ENCODE peak calls at places on chromosomes 16 and 17, in six cellular contexts. C, Y, D, R, N and P are unnamed samples.

GRCh38 chr17:4897785-4898184 is 1.6 kb upstream of the C17orf107 start:
- DNase-seq in C (no peak), Y (no peak), D (no peak), R (no peak), N (no peak), P (no peak)

GRCh38 chr17:83083368-83084201 is 4.2 kb downstream of the METRNL start:
- DNase-seq in C (peak; percentile 89), Y (no peak), D (no peak), R (peak; percentile 90), N (peak; percentile 43), P (peak; percentile 98)

GRCh38 chr16:65698943-65699342 is 577.1 kb upstream of the CDH11 start:
- DNase-seq in C (no peak), Y (no peak), D (no peak), R (peak; percentile 77), N (no peak), P (no peak)

GRCh38 chr17:61338000-61338864 is 61.4 kb upstream of the TBX2 start:
- DNase-seq in C (no peak), Y (no peak), D (no peak), R (peak; percentile 78), N (no peak), P (peak; percentile 85)

GRCh38 chr16:86461037-86461436 is 49.3 kb upstream of the FOXF1 start:
- DNase-seq in C (no peak), Y (no peak), D (no peak), R (no peak), N (no peak), P (no peak)

GRCh38 chr16:59913666-59914065 is 1179.5 kb upstream of the GOT2 start:
- DNase-seq in C (no peak), Y (no peak), D (no peak), R (no peak), N (no peak), P (no peak)

GRCh38 chr16:48250520-48251278 is 3.4 kb upstream of the ABCC11 start:
- DNase-seq in C (no peak), Y (no peak), D (no peak), R (no peak), N (no peak), P (no peak)

GRCh38 chr16:87323727-87324410 is 6.7 kb upstream of the C16orf95 start:
- DNase-seq in C (no peak), Y (no peak), D (no peak), R (no peak), N (no peak), P (no peak)

GRCh38 chr17:78729636-78730035 is 52.4 kb downstream of the CYTH1 start:
- DNase-seq in C (no peak), Y (no peak), D (no peak), R (no peak), N (no peak), P (no peak)

GRCh38 chr17:40075216-40076100 is 12.7 kb downstream of the THRA start:
- DNase-seq in C (peak; percentile 88), Y (peak; percentile 94), D (peak; percentile 85), R (no peak), N (no peak), P (no peak)

GRCh38 chr17:40074175-40074512 is 11.4 kb downstream of the THRA start:
- DNase-seq in C (no peak), Y (no peak), D (no peak), R (no peak), N (no peak), P (no peak)

GRCh38 chr17:40076101-40076498 is 13.3 kb downstream of the THRA start:
- DNase-seq in C (no peak), Y (no peak), D (no peak), R (no peak), N (no peak), P (no peak)

GRCh38 chr17:40073454-40074174 is 10.8 kb downstream of the THRA start:
- DNase-seq in C (no peak), Y (no peak), D (no peak), R (no peak), N (no peak), P (no peak)

GRCh38 chr17:40074871-40075215 is 12.1 kb downstream of the THRA start:
- DNase-seq in C (no peak), Y (no peak), D (no peak), R (no peak), N (no peak), P (no peak)
- H3K4me3 ChIP-seq in C (no peak overlapping the region), Y (peak overlapping the region; percentile 8), D (peak overlapping the region; percentile 48), R (no peak overlapping the region), N (no peak overlapping the region), P (no peak overlapping the region)

GRCh38 chr16:67246945-67247697 is at the start of gene FHOD1:
- DNase-seq in C (peak; percentile 98), Y (peak; percentile 99), D (peak; percentile 99), R (peak; percentile 58), N (no peak), P (peak; percentile 70)

GRCh38 chr16:67247698-67248400 is 568 bp upstream of the FHOD1 start:
- DNase-seq in C (no peak), Y (no peak), D (no peak), R (no peak), N (no peak), P (no peak)

GRCh38 chr16:67245189-67245585 is 2.1 kb downstream of the FHOD1 start:
- DNase-seq in C (no peak), Y (no peak), D (no peak), R (no peak), N (no peak), P (no peak)

GRCh38 chr16:67245674-67246080 is 1.6 kb downstream of the FHOD1 start:
- DNase-seq in C (no peak), Y (no peak), D (no peak), R (no peak), N (no peak), P (no peak)

DNA sequence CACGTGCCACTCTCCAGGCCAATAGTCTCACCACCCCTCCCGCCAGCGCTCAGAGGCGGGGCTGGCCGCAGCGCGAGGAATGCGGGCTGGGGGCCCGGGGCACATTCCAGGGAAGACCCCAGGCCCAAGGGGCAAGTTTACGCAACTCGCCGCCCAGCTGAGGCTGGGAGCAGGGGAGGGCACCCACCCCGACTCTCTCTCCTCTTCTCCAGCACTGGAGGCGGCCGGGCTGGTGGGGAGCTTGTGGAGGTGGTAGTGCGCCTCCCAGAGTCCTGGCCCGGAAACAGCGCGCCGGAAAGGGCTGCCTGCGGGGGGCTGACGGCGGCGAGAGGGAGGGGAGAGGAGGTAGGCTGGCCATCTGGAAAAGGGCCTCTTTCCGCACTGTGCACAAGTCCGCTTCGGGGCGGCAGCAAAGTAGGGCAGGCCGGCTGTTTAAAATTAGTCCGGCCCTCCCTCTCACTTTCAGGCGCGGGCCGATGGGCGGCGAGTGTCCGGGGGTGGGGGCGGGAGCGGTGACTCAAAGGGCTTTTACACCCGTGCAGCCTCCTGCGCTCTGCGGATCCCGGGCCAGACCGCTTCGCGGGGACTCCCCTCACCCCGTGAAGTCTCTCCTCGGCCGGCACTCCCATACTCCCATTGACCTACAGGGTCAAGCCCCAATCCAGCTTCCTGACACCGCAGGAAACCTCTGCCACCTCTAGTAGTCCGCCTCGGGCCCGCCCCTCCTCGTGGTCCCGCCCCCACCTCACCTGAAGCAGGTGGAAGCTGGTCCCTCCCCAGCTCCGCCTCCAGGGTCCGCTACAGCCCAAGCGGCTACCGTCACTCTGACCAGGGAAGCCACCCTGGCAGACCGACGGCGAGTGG is 968 bp downstream of the FHOD1 start:
- DNase-seq in C (peak; percentile 97), Y (peak; percentile 95), D (peak; percentile 80), R (no peak), N (no peak), P (peak; percentile 50)
- TF ChIP-seq CTCF in C (peak; percentile 42), Y (no peak), D (peak; percentile 47), R (peak; percentile 50), N (peak; percentile 42), P (peak; percentile 69)

GRCh38 chr16:15490123-15490711 is 55.8 kb downstream of the BMERB1 start:
- DNase-seq in C (no peak), Y (no peak), D (no peak), R (no peak), N (no peak), P (no peak)
- H3K4me3 ChIP-seq in C (no peak overlapping the region), Y (no peak overlapping the region), D (no peak overlapping the region), R (no peak overlapping the region), N (no peak overlapping the region), P (no peak overlapping the region)

GRCh38 chr17:2070241-2071023 is 15.5 kb downstream of the HIC1 start:
- DNase-seq in C (peak; percentile 83), Y (no peak), D (no peak), R (no peak), N (no peak), P (no peak)

GRCh38 chr17:2068589-2069051 is 13.7 kb downstream of the HIC1 start:
- DNase-seq in C (no peak), Y (no peak), D (no peak), R (peak; percentile 66), N (no peak), P (no peak)

GRCh38 chr17:2071024-2071385 is 16.1 kb downstream of the HIC1 start:
- DNase-seq in C (no peak), Y (no peak), D (no peak), R (no peak), N (no peak), P (no peak)

GRCh38 chr17:2074919-2075318 is 20.0 kb downstream of the HIC1 start:
- DNase-seq in C (no peak), Y (no peak), D (no peak), R (no peak), N (no peak), P (no peak)

GRCh38 chr17:2071421-2072281 is 16.7 kb downstream of the HIC1 start:
- DNase-seq in C (no peak), Y (no peak), D (peak; percentile 82), R (no peak), N (no peak), P (no peak)
- TF ChIP-seq CTCF in C (no peak), Y (no peak), D (no peak), R (no peak), N (no peak), P (peak; percentile 3)

DNA sequence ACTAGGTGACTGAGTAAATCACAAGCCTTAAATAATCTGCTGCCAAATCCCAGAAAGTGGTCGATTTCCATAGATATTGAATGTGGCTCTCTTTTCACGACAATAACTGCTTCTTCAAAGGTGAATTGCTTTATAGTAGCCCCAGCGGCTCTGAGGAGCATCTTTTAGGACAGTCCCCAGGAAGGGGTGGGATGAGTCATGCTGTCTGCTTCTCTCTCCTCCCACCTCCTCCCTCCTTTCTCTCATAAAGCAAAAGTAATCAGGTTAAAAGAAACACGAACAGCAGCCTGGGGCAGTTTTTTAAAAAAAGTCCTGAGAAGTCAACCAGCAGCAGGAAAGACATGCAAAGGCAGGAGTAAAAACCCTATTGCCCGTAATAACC is 1.8 kb downstream of the KIAA0513 start:
- DNase-seq in C (no peak), Y (no peak), D (no peak), R (no peak), N (no peak), P (peak; percentile 52)
- H3K4me3 ChIP-seq in C (no peak overlapping the region), Y (peak overlapping the region; percentile 99), D (peak overlapping the region; percentile 86), R (no peak overlapping the region), N (no peak overlapping the region), P (no peak overlapping the region)

GRCh38 chr17:55543709-55544108 is 32.5 kb upstream of the SMIM36 start:
- DNase-seq in C (no peak), Y (no peak), D (no peak), R (no peak), N (no peak), P (no peak)

GRCh38 chr17:55545765-55546164 is 34.5 kb upstream of the SMIM36 start:
- DNase-seq in C (no peak), Y (no peak), D (no peak), R (no peak), N (no peak), P (no peak)

GRCh38 chr17:55546481-55546880 is 35.2 kb upstream of the SMIM36 start:
- DNase-seq in C (no peak), Y (no peak), D (no peak), R (no peak), N (no peak), P (no peak)

GRCh38 chr17:55547027-55547670 is 35.9 kb upstream of the SMIM36 start:
- DNase-seq in C (no peak), Y (no peak), D (no peak), R (no peak), N (no peak), P (no peak)

GRCh38 chr17:55549140-55549539 is 37.9 kb upstream of the SMIM36 start:
- DNase-seq in C (peak; percentile 69), Y (no peak), D (no peak), R (no peak), N (no peak), P (no peak)
- TF ChIP-seq CTCF in C (peak; percentile 59), Y (no peak), D (peak; percentile 50), R (peak; percentile 26), N (peak; percentile 27), P (peak; percentile 36)